ENCODE peak calls at places on chromosomes 13 and 19, in nine cellular contexts. M is epithelial cell of prostate, K is tibial artery, Z is heart left ventricle, J is endodermal cell, T is caudate nucleus, X is iPS DF 6.9, R is psoas muscle, N is GM23338. Y is an unnamed sample.

GRCh38 chr13:31629085-31629785 is 110.1 kb upstream of the RXFP2 start:
- DNase-seq in J (no peak), K (no peak), X (no peak), Z (no peak), T (no peak), N (no peak), R (no peak), M (no peak), Y (no peak)

GRCh38 chr19:48325265-48325910 is at the start of gene EMP3:
- DNase-seq in J (peak), X (no peak), T (no peak), R (peak), Z (peak), K (peak), N (peak), M (no peak), Y (peak)

GRCh38 chr13:79503473-79504017 is 22.6 kb downstream of the NDFIP2 start:
- DNase-seq in N (no peak), Z (no peak), J (no peak), X (no peak), K (no peak), T (no peak), M (no peak), R (no peak), Y (no peak)

GRCh38 chr19:6856749-6857372 is 30.5 kb upstream of the ADGRE1 start:
- DNase-seq in T (no peak), M (no peak), X (no peak), J (no peak), N (no peak), K (no peak), R (no peak), Z (no peak), Y (peak)

GRCh38 chr13:78595458-78595818 is 7.9 kb downstream of the POU4F1 start:
- DNase-seq in T (no peak), N (peak), K (no peak), Z (no peak), M (no peak), R (no peak), X (no peak), J (peak), Y (no peak)

GRCh38 chr13:35927554-35927953 is 203.6 kb downstream of the DCLK1 start:
- DNase-seq in T (no peak), N (no peak), J (no peak), R (no peak), K (no peak), X (no peak), Z (no peak), M (no peak), Y (no peak)

GRCh38 chr19:27744926-27745844 is 1467.8 kb downstream of the UQCRFS1 start:
- DNase-seq in J (peak), X (no peak), K (no peak), N (no peak), Z (no peak), T (no peak), M (no peak), R (no peak), Y (no peak)

GRCh38 chr19:3154957-3155736 is 19.3 kb downstream of the GNA15 start:
- DNase-seq in J (no peak), Z (peak), N (no peak), K (peak), M (peak), X (no peak), T (no peak), R (peak), Y (no peak)

GRCh38 chr13:71865858-71866172 is 1.2 kb downstream of the DACH1 start:
- DNase-seq in K (no peak), M (no peak), T (no peak), Z (peak), R (peak), J (no peak), X (no peak), N (peak), Y (no peak)

GRCh38 chr13:113491418-113491883 is 940 bp upstream of the DCUN1D2 start:
- DNase-seq in T (no peak), N (peak), J (peak), X (no peak), M (no peak), Z (no peak), R (peak), K (no peak), Y (no peak)

GRCh38 chr19:16871870-16872269 is 16.9 kb upstream of the F2RL3 start:
- DNase-seq in X (no peak), M (no peak), T (no peak), K (no peak), Z (peak), J (no peak), R (no peak), N (no peak), Y (no peak)

GRCh38 chr13:30364876-30365275 is 57.4 kb upstream of the UBE2L5 start:
- DNase-seq in J (no peak), X (no peak), K (no peak), N (peak), M (no peak), R (no peak), Z (no peak), T (no peak), Y (no peak)

GRCh38 chr13:27728271-27728670 is 64.0 kb upstream of the GSX1 start:
- DNase-seq in R (no peak), X (peak), N (peak), T (no peak), Z (no peak), J (peak), K (no peak), M (no peak), Y (no peak)

GRCh38 chr19:42254083-42254849 is 662 bp downstream of the ERF start:
- DNase-seq in T (no peak), M (no peak), K (peak), J (peak), R (peak), Z (peak), X (no peak), N (peak), Y (peak)

GRCh38 chr19:2041436-2041685 is 9.7 kb downstream of the MKNK2 start:
- DNase-seq in R (no peak), T (no peak), M (no peak), X (no peak), J (no peak), N (no peak), K (no peak), Z (no peak), Y (no peak)

GRCh38 chr19:21434967-21435544 is 38.1 kb downstream of the ZNF493 start:
- DNase-seq in Z (no peak), X (no peak), T (no peak), M (no peak), N (peak), K (no peak), J (no peak), R (no peak), Y (no peak)

GRCh38 chr19:6551607-6552450 is 21.0 kb downstream of the TNFSF9 start:
- DNase-seq in K (no peak), Z (no peak), N (peak), X (no peak), T (no peak), R (peak), M (no peak), J (peak), Y (no peak)

GRCh38 chr13:98746968-98747367 is 5.5 kb downstream of the SLC15A1 start:
- DNase-seq in T (no peak), J (no peak), R (no peak), M (peak), X (no peak), K (no peak), Z (no peak), N (no peak), Y (no peak)

GRCh38 chr19:50311723-50312635 is 17.2 kb downstream of the KCNC3 start:
- DNase-seq in N (peak), X (no peak), T (no peak), K (no peak), M (no peak), R (peak), Z (no peak), J (peak), Y (no peak)

GRCh38 chr13:85659493-85659892 is 139.7 kb downstream of the SLITRK6 start:
- DNase-seq in J (no peak), N (no peak), T (no peak), Z (no peak), X (no peak), K (no peak), R (no peak), M (peak), Y (no peak)

GRCh38 chr19:2308114-2308556 is at the start of gene LINGO3:
- DNase-seq in R (no peak), K (no peak), Z (no peak), N (no peak), T (no peak), J (no peak), X (no peak), M (no peak), Y (no peak)

GRCh38 chr19:58577581-58578429 is 4.7 kb upstream of the MZF1 start:
- DNase-seq in T (no peak), M (no peak), K (peak), N (no peak), Z (no peak), X (no peak), J (peak), R (no peak), Y (no peak)

GRCh38 chr13:20801704-20802103 is 27.9 kb upstream of the EEF1AKMT1 start:
- DNase-seq in X (no peak), J (no peak), T (no peak), Z (no peak), R (no peak), M (no peak), K (no peak), N (no peak), Y (no peak)

GRCh38 chr13:113121183-113121927 is 1.2 kb upstream of the F10 start:
- DNase-seq in J (peak), X (no peak), T (no peak), N (no peak), R (no peak), Z (no peak), K (peak), M (no peak), Y (no peak)

GRCh38 chr13:114043421-114044053 is 69.7 kb upstream of the C13orf46 start:
- DNase-seq in Z (peak), N (peak), T (no peak), X (no peak), M (no peak), K (no peak), J (peak), R (peak), Y (no peak)

GRCh38 chr13:39875583-39875982 is 220.1 kb downstream of the COG6 start:
- DNase-seq in T (no peak), M (no peak), Z (no peak), X (no peak), J (no peak), N (no peak), R (no peak), K (no peak), Y (no peak)

GRCh38 chr13:84237181-84237580 is 354.9 kb upstream of the SLITRK1 start:
- DNase-seq in N (no peak), R (no peak), T (no peak), J (no peak), X (no peak), K (no peak), M (no peak), Z (no peak), Y (no peak)

GRCh38 chr19:10419646-10420443 is 493 bp upstream of the PDE4A start:
- DNase-seq in N (peak), X (no peak), T (no peak), Z (no peak), M (no peak), K (no peak), R (peak), J (peak), Y (no peak)

GRCh38 chr19:49884109-49884508 is 6.6 kb downstream of the TBC1D17 start:
- DNase-seq in K (no peak), N (no peak), R (peak), Z (peak), J (no peak), X (no peak), T (no peak), M (no peak), Y (no peak)

GRCh38 chr13:30148171-30148754 is 159.1 kb downstream of the KATNAL1 start:
- DNase-seq in J (no peak), X (no peak), T (no peak), M (no peak), K (no peak), R (no peak), N (no peak), Z (no peak), Y (no peak)

GRCh38 chr13:70339738-70340137 is 231.5 kb upstream of the KLHL1 start:
- DNase-seq in J (peak), X (peak), K (no peak), M (no peak), T (no peak), R (peak), Z (no peak), N (peak), Y (no peak)

GRCh38 chr13:41974262-41974900 is 13.5 kb upstream of the VWA8 start:
- DNase-seq in N (no peak), J (no peak), R (no peak), Z (no peak), K (no peak), T (no peak), X (no peak), M (peak), Y (no peak)

GRCh38 chr13:30766234-30766633 is 30.9 kb downstream of the ALOX5AP start:
- DNase-seq in T (no peak), N (no peak), X (no peak), M (no peak), J (no peak), R (no peak), K (no peak), Z (no peak), Y (no peak)

GRCh38 chr13:93603043-93603442 is 376.4 kb downstream of the GPC6 start:
- DNase-seq in N (peak), R (no peak), K (no peak), J (no peak), Z (no peak), M (peak), X (no peak), T (no peak), Y (no peak)

GRCh38 chr13:113627136-113627535 is 30.9 kb downstream of the ATP4B start:
- DNase-seq in N (no peak), T (no peak), K (no peak), R (peak), X (no peak), Z (peak), M (no peak), J (no peak), Y (no peak)

GRCh38 chr13:85261757-85262346 is 537.4 kb downstream of the SLITRK6 start:
- DNase-seq in N (peak), T (no peak), Z (no peak), R (no peak), K (no peak), M (no peak), X (no peak), J (no peak), Y (no peak)

GRCh38 chr13:109309625-109310363 is 476.6 kb downstream of the IRS2 start:
- DNase-seq in Z (no peak), R (no peak), K (no peak), T (no peak), J (no peak), M (no peak), X (no peak), N (no peak), Y (no peak)
- H3K27ac ChIP-seq in Z (no peak), R (no peak), K (no peak), T (no peak), J (no peak), M (no peak), X (no peak), N (no peak), Y (no peak)

GRCh38 chr19:18508585-18508984 is 13.3 kb downstream of the ELL start:
- DNase-seq in Z (no peak), T (no peak), K (no peak), J (no peak), N (no peak), M (no peak), R (no peak), X (no peak), Y (no peak)

GRCh38 chr19:18507021-18507726 is 14.7 kb downstream of the ELL start:
- DNase-seq in T (no peak), M (no peak), R (peak), K (peak), J (no peak), N (no peak), Z (no peak), X (no peak), Y (no peak)

GRCh38 chr19:18506545-18506944 is 15.3 kb downstream of the ELL start:
- DNase-seq in N (no peak), J (no peak), K (no peak), T (no peak), X (no peak), Z (no peak), M (no peak), R (no peak), Y (no peak)

GRCh38 chr19:18506101-18506534 is 15.8 kb downstream of the ELL start:
- DNase-seq in M (no peak), K (no peak), R (peak), N (no peak), J (no peak), T (no peak), Z (no peak), X (no peak), Y (no peak)

GRCh38 chr19:18507727-18508440 is 14.0 kb downstream of the ELL start:
- DNase-seq in N (no peak), T (no peak), Z (no peak), X (no peak), J (no peak), R (peak), M (no peak), K (no peak), Y (no peak)
- H3K27ac ChIP-seq in N (no peak), T (peak), Z (peak), X (no peak), J (no peak), R (peak), M (no peak), K (peak), Y (peak)

GRCh38 chr13:97245011-97245410 is 22.9 kb downstream of the MBNL2 start:
- DNase-seq in M (no peak), Z (no peak), J (no peak), T (no peak), N (no peak), K (no peak), R (no peak), X (no peak), Y (no peak)
- H3K27ac ChIP-seq in M (no peak), Z (peak), J (no peak), T (peak), N (no peak), K (peak), R (peak), X (no peak), Y (peak)

DNA sequence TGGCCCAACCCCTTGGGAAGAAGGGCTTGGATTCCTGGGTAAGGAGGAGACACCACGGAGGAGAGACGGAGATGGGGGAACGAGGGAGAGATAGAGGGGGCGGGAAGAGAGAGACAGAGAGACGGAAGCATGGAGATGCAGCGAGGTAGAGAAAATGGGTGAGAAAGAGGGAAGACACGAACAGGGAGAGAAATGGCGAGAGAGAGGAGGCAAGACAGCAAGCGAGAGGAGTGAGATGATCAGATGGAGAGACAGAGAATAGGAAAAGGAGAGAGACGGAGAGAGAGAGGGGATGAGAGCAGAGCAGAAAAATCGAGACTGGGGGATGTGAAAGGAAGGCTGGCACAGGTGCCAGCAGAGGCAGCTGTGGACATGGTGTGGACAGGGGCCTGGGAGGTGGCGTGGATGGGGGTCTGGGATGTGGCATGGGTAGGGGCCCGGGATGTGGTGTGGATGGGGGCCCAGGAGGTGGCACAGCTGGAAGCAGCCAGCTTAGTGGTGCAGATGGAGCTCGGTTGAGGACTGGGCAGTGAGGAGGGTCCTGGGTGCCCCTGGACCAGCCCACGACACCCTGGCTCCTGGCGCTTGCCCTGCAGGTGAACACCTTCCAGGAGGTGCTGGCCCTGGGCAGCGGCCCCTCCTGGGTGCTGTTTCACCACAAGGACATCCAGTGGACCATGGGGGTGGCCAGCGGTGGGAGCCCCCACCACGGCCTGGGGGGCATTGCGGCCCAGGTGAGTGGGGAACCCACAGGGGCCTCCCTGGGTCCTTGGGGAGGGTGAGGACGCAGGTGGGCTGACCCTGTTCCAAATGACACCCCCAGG is 33.9 kb downstream of the HPN start:
- DNase-seq in N (no peak), Z (no peak), J (no peak), K (no peak), M (no peak), R (no peak), X (no peak), T (no peak), Y (no peak)
- H3K27ac ChIP-seq in N (no peak), Z (no peak), J (no peak), K (no peak), M (no peak), R (no peak), X (no peak), T (no peak), Y (no peak)

DNA sequence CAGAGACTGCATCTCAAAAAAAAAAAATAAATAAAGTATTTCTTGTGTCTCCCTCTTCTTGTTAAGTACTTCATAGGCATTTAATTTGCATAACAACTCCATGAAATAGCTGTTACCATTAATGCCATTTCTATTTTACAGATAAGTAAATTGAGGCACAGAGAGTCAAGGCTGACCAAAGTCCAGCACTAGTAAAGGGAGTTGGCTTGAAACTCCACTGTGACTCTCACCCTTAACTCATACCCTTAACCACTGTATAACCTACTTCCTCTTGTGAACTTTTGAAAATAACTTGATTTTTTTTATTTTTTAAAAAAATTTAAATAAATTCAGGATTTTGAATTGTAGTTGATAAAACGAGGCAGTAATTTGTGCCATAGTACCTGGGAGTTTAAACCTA is 6.0 kb downstream of the GPATCH1 start:
- DNase-seq in Z (no peak), J (no peak), N (no peak), R (no peak), T (no peak), M (no peak), X (no peak), K (no peak), Y (no peak)
- H3K27ac ChIP-seq in Z (no peak), J (no peak), N (no peak), R (no peak), T (no peak), M (no peak), X (no peak), K (no peak), Y (no peak)

GRCh38 chr13:50912851-50913250 is 3.3 kb downstream of the RNASEH2B start:
- DNase-seq in N (no peak), Z (no peak), X (no peak), J (no peak), K (no peak), R (no peak), M (no peak), T (no peak), Y (no peak)

GRCh38 chr13:50909605-50910482 is at the start of gene RNASEH2B:
- DNase-seq in Z (peak), T (no peak), X (no peak), R (peak), J (peak), K (peak), N (peak), M (no peak), Y (peak)

GRCh38 chr13:50910483-50910805 is 853 bp downstream of the RNASEH2B start:
- DNase-seq in N (peak), J (peak), Z (no peak), X (no peak), R (no peak), M (no peak), T (no peak), K (peak), Y (no peak)

GRCh38 chr13:50911937-50912624 is 2.5 kb downstream of the RNASEH2B start:
- DNase-seq in Z (peak), M (peak), N (peak), X (peak), T (no peak), R (peak), J (peak), K (peak), Y (peak)

GRCh38 chr13:50911051-50911690 is 1.6 kb downstream of the RNASEH2B start:
- DNase-seq in R (no peak), T (no peak), M (no peak), K (no peak), Z (no peak), J (no peak), X (no peak), N (no peak), Y (no peak)
- H3K27ac ChIP-seq in R (peak), T (no peak), M (no peak), K (peak), Z (peak), J (no peak), X (no peak), N (peak), Y (no peak)

DNA sequence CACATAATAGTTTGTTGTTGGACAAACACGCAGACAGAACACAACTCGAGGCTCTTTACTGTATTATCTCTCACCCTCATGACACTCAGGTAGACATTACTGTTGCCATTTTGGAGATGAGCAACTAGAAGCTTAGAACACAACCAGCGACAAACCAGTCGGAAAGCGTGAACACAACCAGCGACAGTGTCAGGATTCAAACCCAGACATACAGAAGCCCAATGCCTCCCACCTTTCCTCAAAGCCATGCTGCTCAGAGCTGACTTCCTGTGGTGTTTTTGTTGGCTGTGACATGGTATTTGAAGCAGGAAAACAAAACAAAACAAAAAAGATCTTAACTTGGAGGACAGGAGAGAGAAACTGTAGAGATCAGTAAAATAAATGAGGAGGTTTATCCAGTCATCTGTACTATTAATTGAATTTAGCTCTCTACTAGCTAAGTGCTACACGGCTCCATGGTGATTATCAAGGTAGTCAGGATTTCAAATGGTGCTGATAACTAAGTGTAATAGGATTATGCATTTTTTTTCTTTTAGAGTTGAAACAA is 92.1 kb downstream of the STARD13 start:
- DNase-seq in T (no peak), X (no peak), N (peak), R (no peak), K (no peak), J (peak), Z (no peak), M (no peak), Y (no peak)
- H3K27ac ChIP-seq in T (no peak), X (no peak), N (no peak), R (no peak), K (peak), J (peak), Z (peak), M (no peak), Y (no peak)

Y was measured in substantia nigra.